ENCODE peak calls at places on chromosome 14, in nine cellular contexts. C is GM23248, U is adrenal gland, Z is pancreas, Y is aorta, N is trophoblast cell, X is tibial artery, F is lung, J is breast epithelium. K is an unnamed sample.

GRCh38 chr14:93981874-93982683 is 5.7 kb upstream of the ASB2 start:
- DNase-seq in J (no peak), F (no peak), X (no peak), N (no peak), C (no peak), Y (no peak), U (no peak), Z (no peak), K (no peak)

GRCh38 chr14:101005447-101005846 is 101.9 kb upstream of the RTL1 start:
- DNase-seq in C (no peak), Z (no peak), U (peak; percentile 40), N (no peak), X (peak; percentile 75), F (no peak), Y (peak; percentile 85), J (no peak), K (no peak)

GRCh38 chr14:80519002-80519401 is 307.7 kb upstream of the DIO2 start:
- DNase-seq in J (no peak), U (no peak), F (no peak), N (no peak), X (no peak), C (no peak), Y (no peak), Z (no peak), K (no peak)

GRCh38 chr14:50600849-50601248 is 40.9 kb downstream of the ATL1 start:
- DNase-seq in Z (peak; percentile 28), J (no peak), N (peak; percentile 7), Y (no peak), X (no peak), F (no peak), C (no peak), U (no peak), K (no peak)

GRCh38 chr14:74525361-74525851 is 31.8 kb downstream of the ISCA2 start:
- DNase-seq in Y (no peak), N (no peak), J (no peak), C (no peak), X (no peak), F (no peak), Z (no peak), U (no peak), K (no peak)

GRCh38 chr14:88618476-88618875 is 55.6 kb downstream of the ZC3H14 start:
- DNase-seq in C (no peak), J (no peak), Z (no peak), Y (no peak), U (no peak), N (no peak), F (no peak), X (no peak), K (no peak)

GRCh38 chr14:63224196-63224595 is 20.0 kb downstream of the RHOJ start:
- DNase-seq in C (no peak), U (no peak), J (no peak), Y (no peak), Z (no peak), F (no peak), X (no peak), N (no peak), K (no peak)

GRCh38 chr14:76924363-76925151 is 98.3 kb downstream of the LRRC74A start:
- DNase-seq in C (no peak), N (no peak), U (peak; percentile 61), Z (no peak), X (no peak), F (no peak), Y (no peak), J (no peak), K (no peak)

GRCh38 chr14:54772451-54772881 is 130.2 kb downstream of the GCH1 start:
- DNase-seq in X (no peak), U (no peak), Z (no peak), N (peak; percentile 43), J (no peak), C (peak; percentile 73), Y (no peak), F (no peak), K (no peak)

GRCh38 chr14:90451953-90452352 is 55.1 kb downstream of the CALM1 start:
- DNase-seq in N (no peak), C (no peak), Z (no peak), X (no peak), U (no peak), J (no peak), Y (no peak), F (no peak), K (no peak)

GRCh38 chr14:59359451-59360124 is 105.6 kb downstream of the GPR135 start:
- DNase-seq in Y (no peak), F (no peak), J (no peak), X (no peak), U (no peak), Z (no peak), C (peak; percentile 16), N (no peak), K (no peak)

GRCh38 chr14:60350366-60350720 is 101.3 kb downstream of the PPM1A start:
- DNase-seq in F (no peak), Y (no peak), Z (no peak), J (no peak), U (no peak), X (no peak), C (peak; percentile 5), N (no peak), K (no peak)

GRCh38 chr14:85471744-85472143 is 58.2 kb upstream of the FLRT2 start:
- DNase-seq in U (peak; percentile 33), N (no peak), X (no peak), Z (peak; percentile 75), Y (peak; percentile 45), F (peak; percentile 29), C (peak; percentile 84), J (no peak), K (no peak)

GRCh38 chr14:96206461-96206860 is 1.8 kb downstream of the BDKRB2 start:
- DNase-seq in Z (peak; percentile 68), C (no peak), N (no peak), X (no peak), F (no peak), Y (no peak), U (no peak), J (no peak), K (peak; percentile 69)

GRCh38 chr14:61120576-61120975 is 139.5 kb downstream of the SLC38A6 start:
- DNase-seq in X (no peak), J (no peak), Y (no peak), C (no peak), F (no peak), U (no peak), Z (no peak), N (no peak), K (no peak)

GRCh38 chr14:68981124-68981523 is 2.0 kb upstream of the ACTN1 start:
- DNase-seq in F (no peak), X (no peak), C (no peak), N (no peak), J (no peak), Z (no peak), Y (no peak), U (no peak), K (no peak)

GRCh38 chr14:68979021-68979721 is at the start of gene ACTN1:
- DNase-seq in N (peak; percentile 97), F (peak; percentile 95), C (peak; percentile 97), Z (peak; percentile 94), J (peak; percentile 98), X (peak; percentile 96), U (peak; percentile 97), Y (peak; percentile 97), K (peak; percentile 91)

GRCh38 chr14:68978550-68978911 is 571 bp downstream of the ACTN1 start:
- DNase-seq in F (peak; percentile 67), J (peak; percentile 68), N (peak; percentile 18), Y (peak; percentile 72), C (peak; percentile 73), U (peak; percentile 72), X (peak; percentile 67), Z (peak; percentile 79), K (peak; percentile 70)

GRCh38 chr14:68981539-68981976 is 2.5 kb upstream of the ACTN1 start:
- DNase-seq in N (peak; percentile 51), J (no peak), C (peak; percentile 84), Z (no peak), U (no peak), F (no peak), X (no peak), Y (no peak), K (no peak)

GRCh38 chr14:68979722-68980552 is 835 bp upstream of the ACTN1 start:
- DNase-seq in F (no peak), J (peak; percentile 70), Y (peak; percentile 74), X (peak; percentile 45), N (peak; percentile 58), Z (peak; percentile 48), U (peak; percentile 66), C (peak; percentile 74), K (peak; percentile 60)
- H3K4me1 ChIP-seq in F (peaks cover 12% of the 10 kb centered on the region), J (no peaks in the 10 kb centered on the region), Y (peaks cover 2% of the 10 kb centered on the region), X (no peaks in the 10 kb centered on the region), N (peaks cover 38% of the 10 kb centered on the region), Z (peaks cover 10% of the 10 kb centered on the region), U (peaks cover 45% of the 10 kb centered on the region), C (peaks cover 55% of the 10 kb centered on the region), K (no peaks in the 10 kb centered on the region)

DNA sequence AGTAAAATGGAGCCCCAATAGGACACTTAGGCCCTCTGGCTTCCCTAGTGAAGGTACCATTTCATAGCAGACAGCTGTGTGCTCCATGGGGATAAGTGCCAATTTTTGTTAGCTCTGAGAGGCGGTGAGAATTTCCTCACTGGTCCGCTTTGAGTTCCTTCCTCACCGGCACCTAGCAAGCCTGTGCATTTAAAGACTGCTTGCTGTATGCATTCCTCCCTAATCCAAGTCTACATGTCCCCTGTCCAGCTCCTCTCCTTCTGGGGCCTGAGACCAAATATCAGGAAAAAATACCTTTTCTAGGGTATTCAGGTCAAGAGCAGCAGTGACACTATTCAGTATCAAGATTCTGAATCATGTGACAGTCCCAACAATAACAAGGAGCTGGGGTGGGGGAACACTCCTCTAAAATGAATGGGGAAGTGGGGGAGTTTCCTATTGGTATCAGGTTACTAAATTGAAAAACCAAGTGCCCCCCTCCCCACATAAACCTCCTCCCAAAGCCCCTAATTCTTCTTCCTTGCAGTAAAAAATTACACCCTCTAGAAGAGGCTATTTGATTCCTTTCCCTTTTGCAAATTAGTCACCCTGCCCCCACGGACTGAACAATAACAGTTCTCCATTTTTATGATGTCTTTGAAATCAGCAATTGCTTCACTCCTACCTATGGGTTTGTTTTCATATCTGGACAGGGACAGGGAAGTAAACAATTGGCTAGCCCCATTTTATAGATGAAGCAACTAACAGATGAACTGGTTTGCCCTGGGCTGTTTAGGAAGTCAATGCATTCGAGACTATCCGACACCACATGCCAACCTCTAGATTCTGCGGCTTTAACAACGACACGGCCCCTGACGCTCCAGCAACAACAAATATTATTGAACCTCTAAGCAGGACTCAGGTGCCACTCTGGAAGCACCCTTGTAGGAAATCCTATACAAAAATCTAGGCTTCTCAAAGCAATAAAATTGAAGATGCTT is 28.9 kb downstream of the BCL11B start:
- DNase-seq in Y (no peak), F (no peak), C (no peak), U (no peak), X (no peak), N (no peak), J (no peak), Z (no peak), K (no peak)
- H3K27me3 ChIP-seq in Y (no peaks in the 10 kb centered on the region), F (peaks cover 15% of the 10 kb centered on the region), C (peaks cover 37% of the 10 kb centered on the region), U (peaks cover 31% of the 10 kb centered on the region), X (no peaks in the 10 kb centered on the region), N (peaks cover 4% of the 10 kb centered on the region), J (peaks cover 40% of the 10 kb centered on the region), Z (peaks cover 9% of the 10 kb centered on the region), K (peaks cover 9% of the 10 kb centered on the region)

GRCh38 chr14:103628221-103628683 is 759 bp upstream of the KLC1 start:
- DNase-seq in C (peak; percentile 97), J (peak; percentile 47), Z (peak; percentile 68), F (peak; percentile 75), U (peak; percentile 88), Y (peak; percentile 91), N (peak; percentile 96), X (peak; percentile 78), K (peak; percentile 84)
- H3K4me1 ChIP-seq in C (peaks cover 43% of the 10 kb centered on the region), J (peaks cover 5% of the 10 kb centered on the region), Z (no peaks in the 10 kb centered on the region), F (peaks cover 26% of the 10 kb centered on the region), U (peaks cover 47% of the 10 kb centered on the region), Y (no peaks in the 10 kb centered on the region), N (peaks cover 9% of the 10 kb centered on the region), X (peaks cover 6% of the 10 kb centered on the region), K (peaks cover 11% of the 10 kb centered on the region)

GRCh38 chr14:105107781-105108515 is 42.7 kb upstream of the GPR132 start:
- DNase-seq in U (no peak), C (no peak), J (peak; percentile 6), F (no peak), Y (no peak), Z (no peak), X (no peak), N (no peak), K (no peak)
- H3K27me3 ChIP-seq in U (peaks cover 14% of the 10 kb centered on the region), C (peaks cover 54% of the 10 kb centered on the region), J (no peaks in the 10 kb centered on the region), F (no peaks in the 10 kb centered on the region), Y (no peaks in the 10 kb centered on the region), Z (peaks cover 6% of the 10 kb centered on the region), X (no peaks in the 10 kb centered on the region), N (no peaks in the 10 kb centered on the region), K (peaks cover 6% of the 10 kb centered on the region)